ENCODE peak calls at places on chromosomes 13 and 19, in five cellular contexts. O is HEK293T; A is adrenal gland; T is CD4-positive, CD25-positive, alpha-beta regulatory T cell; B is MCF 10A. C is an unnamed sample.

GRCh38 chr13:73677041-73677589 is 457.1 kb downstream of the KLF12 start:
- DNase-seq in T (no peak), O (no peak), B (peak), A (no peak), C (no peak)

GRCh38 chr19:43673702-43674629 is 4.0 kb upstream of the PLAUR start:
- DNase-seq in B (no peak), T (no peak), A (peak), O (no peak), C (no peak)

GRCh38 chr19:30344446-30345425 is 27.4 kb upstream of the ZNF536 start:
- DNase-seq in B (no peak), T (no peak), A (peak), O (no peak), C (no peak)

GRCh38 chr19:57578487-57579205 is at the start of gene ZNF416:
- DNase-seq in A (peak), T (peak), O (peak), B (peak), C (peak)

GRCh38 chr19:3668331-3669133 is 31.7 kb downstream of the PIP5K1C start:
- DNase-seq in B (no peak), T (no peak), A (no peak), O (no peak), C (peak)

GRCh38 chr13:21911916-21912315 is 241.0 kb downstream of the FGF9 start:
- DNase-seq in O (no peak), B (no peak), A (no peak), T (no peak), C (no peak)

GRCh38 chr13:110644892-110645521 is 29.7 kb downstream of the NAXD start:
- DNase-seq in T (peak), O (no peak), B (no peak), A (peak), C (peak)

GRCh38 chr13:26716984-26717383 is 43.6 kb downstream of the GPR12 start:
- DNase-seq in A (no peak), T (no peak), O (no peak), B (no peak), C (no peak)

GRCh38 chr19:42032428-42032827 is 37.6 kb downstream of the GRIK5 start:
- DNase-seq in O (peak), T (no peak), B (no peak), A (no peak), C (no peak)

GRCh38 chr13:34372581-34372980 is 554.6 kb downstream of the RFC3 start:
- DNase-seq in O (no peak), A (peak), T (no peak), B (no peak), C (no peak)

GRCh38 chr19:2578391-2578826 is 102.5 kb downstream of the GADD45B start:
- DNase-seq in A (peak), T (no peak), O (no peak), B (peak), C (no peak)

GRCh38 chr13:41145136-41145908 is 12.7 kb upstream of the KBTBD6 start:
- DNase-seq in O (no peak), T (no peak), B (peak), A (no peak), C (no peak)

GRCh38 chr13:73065665-73066350 is 7.0 kb downstream of the KLF5 start:
- DNase-seq in A (no peak), B (no peak), T (no peak), O (no peak), C (no peak)

GRCh38 chr19:11205939-11206570 is 8.7 kb upstream of the KANK2 start:
- DNase-seq in O (no peak), A (no peak), B (no peak), T (no peak), C (peak)

GRCh38 chr13:32010137-32010536 is 21.4 kb upstream of the FRY start:
- DNase-seq in T (no peak), A (no peak), B (no peak), O (no peak), C (no peak)

GRCh38 chr19:39479916-39480315 is 722 bp upstream of the TIMM50 start:
- DNase-seq in A (no peak), O (no peak), T (no peak), B (no peak), C (no peak)

GRCh38 chr13:111411186-111411858 is 90.9 kb downstream of the TEX29 start:
- DNase-seq in A (no peak), O (no peak), B (no peak), T (no peak), C (no peak)

GRCh38 chr13:52118595-52118994 is 10.3 kb downstream of the NEK5 start:
- DNase-seq in T (no peak), O (no peak), A (no peak), B (no peak), C (no peak)

GRCh38 chr19:47798904-47799266 is 5.5 kb downstream of the TPRX1 start:
- DNase-seq in A (no peak), T (no peak), O (no peak), B (no peak), C (no peak)

GRCh38 chr19:6586056-6586455 is 4.9 kb downstream of the CD70 start:
- DNase-seq in T (no peak), B (no peak), O (no peak), A (no peak), C (no peak)

GRCh38 chr19:12664406-12665280 is 1.9 kb downstream of the MAN2B1 start:
- DNase-seq in A (no peak), B (no peak), T (no peak), O (peak), C (peak)

GRCh38 chr19:51311388-51312257 is at the start of gene IGLON5:
- DNase-seq in B (no peak), O (peak), A (no peak), T (no peak), C (no peak)

GRCh38 chr19:2356036-2356646 is 3.9 kb upstream of the TMPRSS9 start:
- DNase-seq in B (no peak), O (no peak), A (no peak), T (no peak), C (no peak)

GRCh38 chr19:48102870-48103751 is 7.5 kb downstream of the PLA2G4C start:
- DNase-seq in T (peak), A (peak), B (peak), O (peak), C (no peak)

GRCh38 chr13:82356667-82357066 is 1525.6 kb downstream of the SLITRK1 start:
- DNase-seq in O (peak), B (peak), A (no peak), T (no peak), C (no peak)

GRCh38 chr19:42420055-42420544 is 7.1 kb downstream of the LIPE start:
- DNase-seq in A (peak), B (peak), O (peak), T (peak), C (no peak)

GRCh38 chr13:33202644-33203169 is 82.8 kb downstream of the STARD13 start:
- DNase-seq in O (no peak), T (no peak), B (no peak), A (no peak), C (no peak)

GRCh38 chr19:10420444-10421239 is at the start of gene PDE4A:
- DNase-seq in O (no peak), T (peak), A (no peak), B (peak), C (no peak)

GRCh38 chr13:48043789-48044503 is 6.4 kb downstream of the NUDT15 start:
- DNase-seq in T (peak), B (no peak), O (no peak), A (no peak), C (no peak)

GRCh38 chr13:35485451-35485850 is 9.0 kb upstream of the MAB21L1 start:
- DNase-seq in A (no peak), B (no peak), T (no peak), O (no peak), C (no peak)

GRCh38 chr13:35961002-35961401 is 170.2 kb downstream of the DCLK1 start:
- DNase-seq in T (no peak), A (no peak), O (no peak), B (no peak), C (no peak)

GRCh38 chr13:113216165-113217056 is 7.0 kb downstream of the CUL4A start:
- DNase-seq in A (peak), T (peak), O (peak), B (peak), C (peak)

GRCh38 chr13:74134777-74135305 is 637 bp upstream of the KLF12 start:
- DNase-seq in B (peak), A (no peak), O (peak), T (peak), C (peak)

GRCh38 chr13:69194130-69194529 is 913.5 kb upstream of the ATXN8OS start:
- DNase-seq in B (no peak), A (no peak), T (no peak), O (no peak), C (no peak)

C was measured in right cardiac atrium.